ENCODE peak calls at places on chromosomes 1 and 21, in five cellular contexts. U is heart right ventricle, G is AG04450, X is body of pancreas, J is fibroblast of the aortic adventitia. A is an unnamed sample.

GRCh38 chr1:109483658-109484518 is at the start of gene ATXN7L2:
- DNase-seq in U (peak), G (peak), X (peak), J (peak), A (peak)

GRCh38 chr1:205216588-205216987 is 5.1 kb upstream of the DSTYK start:
- DNase-seq in U (no peak), G (no peak), X (no peak), J (no peak), A (no peak)

GRCh38 chr1:228478912-228479665 is 8.1 kb upstream of the RNF187 start:
- DNase-seq in U (no peak), G (no peak), X (no peak), J (no peak), A (no peak)

GRCh38 chr1:145720556-145720877 is 1.2 kb downstream of the CD160 start:
- DNase-seq in U (no peak), G (peak), X (no peak), J (peak), A (peak)

GRCh38 chr1:241672301-241672700 is 20.2 kb downstream of the WDR64 start:
- DNase-seq in U (no peak), G (no peak), X (no peak), J (no peak), A (no peak)

GRCh38 chr1:203378529-203379271 is 27.8 kb upstream of the FMOD start:
- DNase-seq in U (no peak), G (peak), X (no peak), J (peak), A (peak)

GRCh38 chr21:36193200-36193599 is 36.6 kb downstream of the DOP1B start:
- DNase-seq in U (no peak), G (no peak), X (no peak), J (no peak), A (no peak)

GRCh38 chr1:1942753-1943656 is 23.9 kb upstream of the TMEM52 start:
- DNase-seq in U (no peak), G (no peak), X (no peak), J (no peak), A (no peak)

GRCh38 chr1:106290805-106291537 is 765.5 kb upstream of the PRMT6 start:
- DNase-seq in U (no peak), G (no peak), X (no peak), J (no peak), A (no peak)

GRCh38 chr1:229718177-229718576 is 92.1 kb downstream of the URB2 start:
- DNase-seq in U (no peak), G (no peak), X (no peak), J (no peak), A (no peak)

GRCh38 chr21:45418301-45419071 is 13.5 kb downstream of the COL18A1 start:
- DNase-seq in U (peak), G (no peak), X (peak), J (no peak), A (no peak)

GRCh38 chr1:199422206-199422605 is 605.3 kb upstream of the NR5A2 start:
- DNase-seq in U (no peak), G (peak), X (peak), J (peak), A (peak)

GRCh38 chr1:152110365-152110859 is 4.8 kb downstream of the TCHH start:
- DNase-seq in U (peak), G (no peak), X (peak), J (peak), A (peak)

GRCh38 chr1:246567258-246568235 is 1.3 kb downstream of the CNST start:
- DNase-seq in U (no peak), G (peak), X (no peak), J (peak), A (no peak)

GRCh38 chr1:21313886-21314796 is 23.9 kb upstream of the ECE1 start:
- DNase-seq in U (peak), G (no peak), X (no peak), J (peak), A (no peak)
- H3K4me3 ChIP-seq in U (no peak), G (no peak), X (no peak), J (no peak), A (no peak)

GRCh38 chr1:85030536-85030935 is 17.8 kb downstream of the MCOLN3 start:
- DNase-seq in U (no peak), G (no peak), X (no peak), J (no peak), A (no peak)

GRCh38 chr1:85027242-85027983 is 20.9 kb downstream of the MCOLN3 start:
- DNase-seq in U (no peak), G (no peak), X (no peak), J (peak), A (no peak)

DNA sequence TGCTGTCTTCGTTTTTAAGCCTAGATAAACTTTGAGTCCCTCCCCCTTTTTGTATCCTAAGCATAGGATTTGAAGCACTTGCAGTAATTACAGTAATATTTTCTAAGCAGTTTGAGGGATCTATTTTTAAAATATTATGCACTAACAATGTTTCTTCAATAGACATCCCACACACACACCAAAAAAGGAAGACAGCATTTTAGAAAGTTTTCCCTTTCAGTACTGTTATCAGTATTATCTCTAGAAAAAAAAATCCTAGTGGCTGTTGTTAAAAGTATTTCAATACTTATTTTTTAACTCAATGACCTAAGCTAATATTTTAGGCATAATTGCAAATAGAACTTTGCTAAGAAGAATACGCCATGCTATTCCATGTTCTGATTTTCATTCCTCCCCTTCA is 15.1 kb downstream of the MCOLN3 start:
- DNase-seq in U (no peak), G (no peak), X (no peak), J (no peak), A (no peak)
- H3K4me3 ChIP-seq in U (no peak), G (no peak), X (no peak), J (no peak), A (no peak)

DNA sequence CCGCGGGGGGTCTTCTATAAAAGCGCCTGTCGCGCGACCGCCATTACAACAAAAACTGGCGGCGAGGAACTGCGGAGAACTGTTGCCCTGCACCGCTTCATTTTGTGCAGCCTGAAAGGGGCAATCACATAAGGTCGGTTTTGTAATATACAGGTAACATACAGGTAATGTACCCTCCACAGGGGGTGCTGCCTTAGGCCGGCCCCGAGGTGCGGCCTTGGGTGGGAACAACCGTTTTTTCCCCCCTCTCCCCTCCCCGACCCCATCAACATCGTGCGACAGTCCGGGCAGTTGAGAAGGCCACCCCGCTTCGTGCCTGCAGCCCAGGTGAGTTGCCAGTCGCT is at the start of gene BRDT:
- DNase-seq in U (no peak), G (no peak), X (no peak), J (no peak), A (no peak)
- H3K4me3 ChIP-seq in U (no peak), G (no peak), X (no peak), J (no peak), A (no peak)

DNA sequence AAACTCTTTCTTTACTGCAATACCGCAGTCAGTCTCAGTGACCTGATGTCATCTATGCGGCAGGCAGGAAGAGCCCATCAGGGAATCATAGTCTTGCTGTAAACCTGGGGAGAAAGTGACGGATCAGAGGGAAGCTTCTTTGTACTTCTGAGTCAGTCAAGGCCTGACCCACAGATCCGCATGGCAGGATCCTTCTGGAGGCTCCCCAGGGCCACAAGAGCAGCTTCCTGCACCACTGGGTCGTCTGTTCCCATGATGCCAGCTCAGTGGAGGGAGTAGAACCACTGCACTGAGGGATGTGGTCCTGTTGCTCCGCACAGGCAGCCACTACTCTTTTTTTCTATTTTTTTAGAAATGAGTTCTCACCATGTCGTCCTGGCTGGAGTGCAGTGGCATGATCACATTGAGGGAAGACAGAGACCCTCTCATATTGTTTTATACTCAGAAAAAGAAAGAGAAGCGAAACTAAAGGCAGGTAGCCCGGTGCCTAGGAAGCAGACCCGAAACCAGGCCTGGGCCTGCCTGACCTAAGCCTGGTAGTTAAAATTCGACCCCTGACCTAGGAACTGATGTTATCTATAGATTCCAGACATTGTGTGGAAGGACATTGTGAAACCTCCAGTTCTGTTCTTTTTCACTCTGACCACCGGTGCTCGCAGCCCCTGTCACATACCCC is 6.3 kb upstream of the ERVH48-1 start:
- DNase-seq in U (no peak), G (no peak), X (no peak), J (no peak), A (no peak)
- H3K4me3 ChIP-seq in U (no peak), G (no peak), X (no peak), J (no peak), A (no peak)

GRCh38 chr1:9183898-9184297 is 50.7 kb upstream of the H6PD start:
- DNase-seq in U (no peak), G (no peak), X (no peak), J (no peak), A (no peak)

GRCh38 chr1:9181176-9181906 is 52.4 kb upstream of the GPR157 start:
- DNase-seq in U (peak), G (no peak), X (peak), J (peak), A (no peak)

GRCh38 chr1:9183441-9183840 is 51.1 kb upstream of the H6PD start:
- DNase-seq in U (no peak), G (no peak), X (no peak), J (no peak), A (no peak)

GRCh38 chr1:9181990-9182783 is 52.4 kb upstream of the H6PD start:
- DNase-seq in U (peak), G (no peak), X (peak), J (peak), A (no peak)

DNA sequence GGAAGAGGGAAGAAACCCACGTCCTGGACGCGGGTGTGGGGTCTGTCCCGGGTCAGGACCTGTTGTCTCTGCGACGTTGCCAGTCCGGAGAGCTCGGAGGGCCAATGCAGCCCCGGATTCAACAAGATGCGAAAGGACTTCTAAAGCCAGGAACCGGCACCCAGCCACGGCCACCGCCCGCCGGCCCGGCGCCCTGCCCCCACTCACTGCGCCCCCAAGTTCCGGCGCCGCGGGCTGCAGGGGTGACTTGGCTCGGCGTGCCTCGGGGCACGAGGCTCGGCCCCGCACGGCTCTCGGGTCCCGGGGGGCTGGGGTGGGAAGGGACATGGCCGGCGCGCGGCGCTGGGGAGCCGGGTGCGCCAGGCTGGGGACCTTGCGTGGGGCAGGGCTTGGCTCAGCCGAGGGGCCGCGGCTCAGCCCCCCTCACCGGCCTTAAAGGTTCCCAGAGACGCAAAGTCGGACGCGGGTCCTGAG is 51.8 kb upstream of the H6PD start:
- DNase-seq in U (no peak), G (no peak), X (no peak), J (no peak), A (no peak)
- H3K4me3 ChIP-seq in U (peak), G (peak), X (peak), J (peak), A (peak)

A was measured in skeletal muscle cell.